ENCODE peak calls at places on chromosomes 16 and 17, in eight cellular contexts. Z is SJCRH30, O is A673, J is stomach, P is gastrocnemius medialis, E is tibial nerve, T is mesendoderm, Y is IMR-90. N is an unnamed sample. For H3K27me3 and H3K4me1, the result is how much of the 10 kb centered on the place peaks cover.

GRCh38 chr17:61724777-61725176 is 133.8 kb upstream of the NACA2 start:
- DNase-seq in T (no peak), P (no peak), Y (peak), J (no peak), E (no peak), Z (no peak), O (no peak), N (no peak)

GRCh38 chr16:12805091-12805490 is 1.4 kb upstream of the CPPED1 start:
- DNase-seq in J (no peak), O (no peak), Z (no peak), P (no peak), E (no peak), Y (no peak), T (no peak), N (no peak)

GRCh38 chr17:47720754-47721533 is 12.1 kb upstream of the TBX21 start:
- DNase-seq in P (no peak), J (no peak), T (peak), O (peak), Y (no peak), Z (no peak), E (no peak), N (peak)

GRCh38 chr17:55056530-55056929 is 88.0 kb downstream of the STXBP4 start:
- DNase-seq in Y (no peak), T (no peak), E (no peak), P (no peak), O (peak), J (peak), Z (peak), N (peak)

GRCh38 chr16:57591086-57591869 is 37.2 kb upstream of the ADGRG1 start:
- DNase-seq in T (peak), P (no peak), J (peak), Y (peak), Z (peak), O (peak), E (peak), N (peak)

GRCh38 chr17:77887464-77888241 is 70.8 kb upstream of the TNRC6C start:
- DNase-seq in T (peak), J (peak), O (peak), P (peak), E (peak), Y (peak), Z (peak), N (peak)

GRCh38 chr17:39002991-39003715 is 36.0 kb upstream of the FBXO47 start:
- DNase-seq in P (peak), E (peak), Y (no peak), T (no peak), Z (no peak), J (peak), O (peak), N (peak)

GRCh38 chr17:57109393-57110151 is 24.5 kb downstream of the AKAP1 start:
- DNase-seq in Y (peak), P (peak), T (peak), Z (no peak), E (no peak), J (no peak), O (peak), N (no peak)

GRCh38 chr16:49015189-49015540 is 266.5 kb downstream of the CBLN1 start:
- DNase-seq in J (no peak), T (no peak), P (no peak), Y (no peak), O (no peak), E (no peak), Z (no peak), N (no peak)

GRCh38 chr17:12568358-12569251 is 97.1 kb upstream of the MYOCD start:
- DNase-seq in P (no peak), Y (no peak), T (peak), Z (no peak), J (no peak), E (no peak), O (no peak), N (no peak)

GRCh38 chr17:28551421-28552186 is 820 bp downstream of the UNC119 start:
- DNase-seq in Z (peak), P (no peak), J (no peak), E (no peak), O (peak), T (no peak), Y (no peak), N (no peak)

GRCh38 chr16:2458887-2459646 is 842 bp upstream of the TEDC2 start:
- DNase-seq in O (no peak), E (no peak), Z (no peak), T (no peak), J (no peak), Y (no peak), P (no peak), N (no peak)

GRCh38 chr17:57035971-57036481 is 49.0 kb upstream of the AKAP1 start:
- DNase-seq in P (no peak), Y (no peak), J (peak), E (no peak), O (no peak), Z (no peak), T (no peak), N (peak)

GRCh38 chr16:6913535-6913934 is 419.1 kb upstream of the RBFOX1 start:
- DNase-seq in P (no peak), T (no peak), E (no peak), Y (no peak), O (no peak), J (no peak), Z (no peak), N (no peak)

GRCh38 chr17:76709077-76709950 is 1.5 kb downstream of the MXRA7 start:
- DNase-seq in Z (peak), Y (peak), O (peak), T (peak), J (peak), P (peak), E (peak), N (peak)

GRCh38 chr17:760371-760770 is 8.3 kb upstream of the GEMIN4 start:
- DNase-seq in Y (no peak), J (no peak), O (no peak), Z (no peak), T (no peak), E (no peak), P (no peak), N (no peak)

GRCh38 chr16:48347980-48348379 is 37.2 kb downstream of the SIAH1 start:
- DNase-seq in Z (no peak), P (no peak), O (no peak), E (no peak), J (no peak), Y (no peak), T (no peak), N (no peak)

GRCh38 chr17:37450090-37450489 is 39.6 kb upstream of the DUSP14 start:
- DNase-seq in Z (no peak), E (no peak), O (no peak), J (no peak), Y (peak), T (no peak), P (no peak), N (peak)

GRCh38 chr17:49557204-49558024 is 18.3 kb upstream of the NXPH3 start:
- DNase-seq in Z (peak), Y (peak), T (peak), O (peak), P (no peak), J (peak), E (no peak), N (no peak)

GRCh38 chr16:27444470-27444869 is 42.5 kb downstream of the IL21R start:
- DNase-seq in J (no peak), Z (no peak), O (no peak), Y (no peak), E (no peak), T (no peak), P (no peak), N (no peak)

GRCh38 chr17:47304191-47304590 is 19.6 kb upstream of the EFCAB13 start:
- DNase-seq in O (no peak), Z (no peak), T (peak), J (no peak), P (no peak), E (no peak), Y (no peak), N (no peak)

GRCh38 chr16:79707867-79708266 is 107.3 kb upstream of the MAF start:
- DNase-seq in J (peak), T (no peak), Z (no peak), E (no peak), O (no peak), Y (no peak), P (peak), N (no peak)

GRCh38 chr17:56598471-56598870 is 5.0 kb downstream of the NOG start:
- DNase-seq in Y (peak), E (no peak), Z (peak), T (peak), J (no peak), P (no peak), O (no peak), N (no peak)

GRCh38 chr16:77432264-77432663 is 2.6 kb downstream of the ADAMTS18 start:
- DNase-seq in P (no peak), J (no peak), E (no peak), Z (no peak), Y (no peak), O (no peak), T (no peak), N (no peak)
- H3K27me3 ChIP-seq in P (under half), J (under half), E (under half), Z (under half), Y (under half), O (half or more), T (under half), N (under half)

GRCh38 chr17:63942309-63942985 is 10.3 kb upstream of the CD79B start:
- DNase-seq in J (no peak), Z (no peak), Y (no peak), E (no peak), P (no peak), O (no peak), T (no peak), N (no peak)
- H3K4me1 ChIP-seq in J (under half), Z (under half), Y (under half), E (under half), P (under half), O (under half), T (under half), N (under half)

GRCh38 chr17:73431401-73432205 is 119.8 kb upstream of the CDC42EP4 start:
- DNase-seq in E (no peak), Y (no peak), P (no peak), Z (no peak), J (no peak), T (no peak), O (no peak), N (no peak)
- H3K27me3 ChIP-seq in E (under half), Y (under half), P (under half), Z (under half), J (under half), T (under half), O (under half), N (under half)

GRCh38 chr17:80285237-80285920 is 24.7 kb downstream of the RNF213 start:
- DNase-seq in Y (no peak), J (no peak), Z (peak), E (no peak), P (no peak), O (no peak), T (no peak), N (no peak)
- H3K4me1 ChIP-seq in Y (under half), J (under half), Z (under half), E (under half), P (under half), O (under half), T (under half), N (under half)

GRCh38 chr16:88433632-88434352 is 19.3 kb upstream of the ZFPM1 start:
- DNase-seq in Z (no peak), T (no peak), J (no peak), E (no peak), P (no peak), O (no peak), Y (no peak), N (no peak)
- H3K27me3 ChIP-seq in Z (under half), T (under half), J (under half), E (under half), P (under half), O (under half), Y (under half), N (under half)

DNA sequence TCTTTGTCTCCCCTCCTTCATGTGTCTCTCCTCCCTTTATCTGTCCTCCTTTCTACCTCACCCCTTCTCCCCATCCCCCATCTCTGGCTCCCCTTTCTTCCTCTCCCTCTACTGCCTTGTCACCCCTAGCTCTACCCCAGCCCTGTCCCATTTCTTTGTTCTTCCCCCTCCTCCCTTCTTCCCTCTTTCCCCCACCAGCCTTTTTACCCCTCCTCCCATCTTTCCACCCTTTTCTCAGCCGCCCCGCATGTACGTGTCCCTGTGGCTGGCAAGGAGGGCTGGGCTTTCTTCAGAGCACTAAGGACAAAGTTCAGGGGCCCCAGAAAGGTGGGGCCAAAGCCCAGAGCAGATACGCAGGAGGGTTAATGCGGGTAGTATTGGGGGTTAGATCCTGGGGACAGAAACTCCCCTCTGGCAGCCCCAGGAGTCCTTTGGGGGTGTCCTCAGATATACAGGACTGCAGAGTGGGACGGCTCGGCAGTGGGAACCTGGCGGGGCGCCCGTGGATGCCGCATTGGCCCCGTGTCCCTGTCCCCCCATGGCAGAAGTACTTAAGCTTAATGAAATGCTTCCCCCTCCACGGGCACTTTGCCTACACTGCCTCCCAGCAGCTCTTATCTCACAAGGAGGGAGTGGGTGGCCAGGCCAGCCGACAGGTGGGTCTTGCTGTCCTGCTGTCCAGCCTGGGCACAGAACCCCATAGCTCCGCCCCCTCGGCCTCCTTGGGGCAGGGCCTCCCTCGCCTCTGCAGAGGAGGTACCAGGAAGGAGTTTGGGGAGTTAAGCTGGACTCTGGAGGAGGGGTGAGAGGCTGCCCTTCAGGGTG is 8.3 kb downstream of the THRA start:
- DNase-seq in T (no peak), Z (peak), E (peak), Y (no peak), O (no peak), P (peak), J (peak), N (no peak)
- H3K4me1 ChIP-seq in T (under half), Z (under half), E (half or more), Y (half or more), O (half or more), P (half or more), J (half or more), N (half or more)